ENCODE peak calls at places on chromosomes 16 and 17, in seven cellular contexts. E is neural crest cell, T is pancreas, R is type B pancreatic cell, B is heart right ventricle, K is posterior vena cava, J is activated T-helper 1 cell treated with Interleukin-2 at 50 U/mL for 16 hours. V is an unnamed sample.

GRCh38 chr17:927611-928461 is 51.7 kb downstream of the NXN start:
- DNase-seq in E (no peak), T (no peak), R (no peak), B (no peak), K (no peak), J (no peak), V (no peak)

GRCh38 chr17:36825956-36826350 is 111.3 kb upstream of the LHX1 start:
- DNase-seq in E (no peak), T (no peak), R (no peak), B (no peak), K (peak), J (no peak), V (no peak)

GRCh38 chr17:57406981-57407286 is 150.6 kb downstream of the MSI2 start:
- DNase-seq in E (no peak), T (no peak), R (no peak), B (no peak), K (no peak), J (no peak), V (no peak)

GRCh38 chr17:80259642-80260535 is 763 bp upstream of the RNF213 start:
- DNase-seq in E (peak), T (peak), R (no peak), B (peak), K (peak), J (peak), V (no peak)

GRCh38 chr16:68354816-68355215 is 44.0 kb downstream of the PRMT7 start:
- DNase-seq in E (no peak), T (peak), R (no peak), B (no peak), K (no peak), J (no peak), V (no peak)

GRCh38 chr16:90046122-90046970 is 27.1 kb upstream of the DBNDD1 start:
- DNase-seq in E (no peak), T (no peak), R (no peak), B (no peak), K (no peak), J (no peak), V (no peak)

GRCh38 chr16:3829631-3830536 is 50.6 kb downstream of the CREBBP start:
- DNase-seq in E (no peak), T (no peak), R (no peak), B (no peak), K (no peak), J (no peak), V (peak)

GRCh38 chr17:60528828-60529227 is 2.8 kb upstream of the APPBP2 start:
- DNase-seq in E (no peak), T (no peak), R (no peak), B (no peak), K (no peak), J (no peak), V (peak)

GRCh38 chr16:22265351-22265750 is 31.9 kb upstream of the POLR3E start:
- DNase-seq in E (no peak), T (no peak), R (no peak), B (no peak), K (no peak), J (no peak), V (no peak)

GRCh38 chr17:3732171-3732570 is 8.5 kb downstream of the HASPIN start:
- DNase-seq in E (no peak), T (no peak), R (no peak), B (no peak), K (no peak), J (no peak), V (no peak)

GRCh38 chr17:81983639-81984373 is 6.4 kb downstream of the ASPSCR1 start:
- DNase-seq in E (no peak), T (no peak), R (no peak), B (no peak), K (no peak), J (no peak), V (no peak)